ENCODE peak calls at places on chromosomes 3 and 15, in nine cellular contexts. I is adrenal gland, S is prostate gland, N is stomach, K is K562, V is heart right ventricle, G is Panc1, M is MM.1S, C is IMR-90. Q is an unnamed sample.

GRCh38 chr3:102200126-102200525 is 234.7 kb upstream of the ZPLD1 start:
- DNase-seq in I (no peak), S (no peak), N (no peak), K (no peak), V (no peak), G (no peak), M (no peak), C (peak; percentile 89), Q (no peak)

GRCh38 chr3:134846943-134847342 is 51.9 kb downstream of the EPHB1 start:
- DNase-seq in I (peak; percentile 19), S (no peak), N (no peak), K (no peak), V (peak; percentile 17), G (peak; percentile 64), M (no peak), C (peak; percentile 46), Q (no peak)

GRCh38 chr3:179606534-179607085 is 2.0 kb downstream of the NDUFB5 start:
- DNase-seq in I (no peak), S (no peak), N (no peak), K (no peak), V (no peak), G (no peak), M (no peak), C (no peak), Q (no peak)

GRCh38 chr3:117499189-117499870 is 789.8 kb downstream of the TUSC7 start:
- DNase-seq in I (no peak), S (no peak), N (no peak), K (no peak), V (no peak), G (no peak), M (peak; percentile 25), C (no peak), Q (no peak)

GRCh38 chr3:46883252-46884185 is 6.0 kb downstream of the PTH1R start:
- DNase-seq in I (no peak), S (no peak), N (no peak), K (peak; percentile 59), V (no peak), G (no peak), M (peak; percentile 11), C (no peak), Q (no peak)

GRCh38 chr3:46923559-46924350 is 46.2 kb downstream of the PTH1R start:
- DNase-seq in I (peak; percentile 58), S (no peak), N (peak; percentile 57), K (peak; percentile 61), V (no peak), G (no peak), M (no peak), C (peak; percentile 12), Q (no peak)

GRCh38 chr3:30188713-30189112 is 417.7 kb upstream of the TGFBR2 start:
- DNase-seq in I (no peak), S (no peak), N (no peak), K (no peak), V (peak; percentile 16), G (no peak), M (no peak), C (peak; percentile 44), Q (no peak)

GRCh38 chr3:191961036-191961435 is 500.1 kb downstream of the PYDC2 start:
- DNase-seq in I (no peak), S (no peak), N (no peak), K (no peak), V (no peak), G (no peak), M (no peak), C (no peak), Q (no peak)

GRCh38 chr15:68311859-68312557 is 34.5 kb downstream of the FEM1B start:
- DNase-seq in I (no peak), S (no peak), N (no peak), K (no peak), V (no peak), G (no peak), M (no peak), C (no peak), Q (no peak)

GRCh38 chr3:170410428-170411029 is 8.1 kb upstream of the CLDN11 start:
- DNase-seq in I (peak; percentile 53), S (no peak), N (no peak), K (peak; percentile 29), V (no peak), G (peak; percentile 15), M (peak; percentile 51), C (no peak), Q (no peak)

GRCh38 chr3:131883711-131884407 is 151.0 kb downstream of the CPNE4 start:
- DNase-seq in I (no peak), S (no peak), N (no peak), K (no peak), V (no peak), G (no peak), M (no peak), C (no peak), Q (no peak)

GRCh38 chr3:124812291-124813265 is 74.6 kb downstream of the ITGB5 start:
- DNase-seq in I (peak; percentile 18), S (no peak), N (peak; percentile 64), K (peak; percentile 66), V (peak; percentile 71), G (peak; percentile 71), M (no peak), C (peak; percentile 99), Q (peak; percentile 57)

GRCh38 chr3:88248658-88249057 is 98.9 kb downstream of the C3orf38 start:
- DNase-seq in I (no peak), S (no peak), N (no peak), K (no peak), V (no peak), G (no peak), M (no peak), C (no peak), Q (no peak)

GRCh38 chr15:89359471-89360293 is 25.1 kb upstream of the POLG start:
- DNase-seq in I (no peak), S (no peak), N (no peak), K (no peak), V (no peak), G (no peak), M (no peak), C (no peak), Q (no peak)

GRCh38 chr15:69756440-69756839 is 303.8 kb downstream of the RPLP1 start:
- DNase-seq in I (no peak), S (no peak), N (no peak), K (no peak), V (no peak), G (no peak), M (no peak), C (no peak), Q (no peak)

GRCh38 chr15:62824111-62824737 is 218.3 kb upstream of the TPM1 start:
- DNase-seq in I (no peak), S (no peak), N (no peak), K (no peak), V (no peak), G (no peak), M (no peak), C (peak; percentile 86), Q (no peak)

GRCh38 chr3:156473341-156473740 is 81.6 kb downstream of the SSR3 start:
- DNase-seq in I (no peak), S (no peak), N (no peak), K (no peak), V (no peak), G (no peak), M (no peak), C (no peak), Q (no peak)

DNA sequence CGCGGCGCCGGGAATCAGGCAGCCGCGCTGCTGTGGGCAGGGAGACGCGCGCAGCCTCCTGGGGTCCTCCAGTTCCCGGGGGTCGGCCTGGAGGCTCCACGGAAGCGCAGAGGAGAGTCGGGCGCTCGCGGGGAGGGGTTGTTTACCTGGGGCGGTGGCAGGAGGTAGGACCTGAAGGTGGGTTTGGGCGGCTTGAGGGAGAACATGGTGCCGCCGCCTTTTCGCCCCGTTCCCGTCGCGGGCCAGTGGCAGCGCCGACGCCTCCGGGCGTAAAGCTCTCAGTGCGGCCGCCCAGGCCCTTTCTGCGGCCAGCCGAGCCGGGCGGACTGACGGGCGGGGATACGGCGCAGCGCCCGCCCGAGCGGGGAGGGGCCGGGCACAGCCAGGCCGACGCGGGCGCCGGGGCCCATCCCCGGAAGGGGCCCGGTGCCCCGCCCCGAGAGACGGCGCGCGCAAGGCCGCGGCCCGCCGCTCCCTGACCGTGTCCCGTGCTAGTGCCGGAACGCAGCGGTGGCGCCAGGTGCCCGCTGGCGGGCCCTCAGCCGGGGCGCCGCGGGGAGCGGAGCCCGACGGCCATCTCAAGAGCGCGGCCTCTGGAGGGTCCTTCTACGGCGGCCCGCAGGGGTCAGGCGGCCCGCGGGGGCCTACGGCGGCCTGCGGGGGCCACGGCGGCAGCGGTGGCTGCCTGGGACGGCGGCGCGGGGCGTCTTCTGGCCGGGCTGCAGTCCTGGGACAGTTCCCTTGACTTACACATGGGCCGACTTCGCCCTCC is at the start of gene MTMR10:
- DNase-seq in I (peak; percentile 74), S (peak; percentile 64), N (peak; percentile 82), K (peak; percentile 94), V (peak; percentile 78), G (no peak), M (peak; percentile 88), C (peak; percentile 73), Q (peak; percentile 75)
- TF ChIP-seq CTCF in I (no peak), S (no peak), N (no peak), K (no peak), V (no peak), G (no peak), M (no peak), C (peak; percentile 0), Q (no peak)

DNA sequence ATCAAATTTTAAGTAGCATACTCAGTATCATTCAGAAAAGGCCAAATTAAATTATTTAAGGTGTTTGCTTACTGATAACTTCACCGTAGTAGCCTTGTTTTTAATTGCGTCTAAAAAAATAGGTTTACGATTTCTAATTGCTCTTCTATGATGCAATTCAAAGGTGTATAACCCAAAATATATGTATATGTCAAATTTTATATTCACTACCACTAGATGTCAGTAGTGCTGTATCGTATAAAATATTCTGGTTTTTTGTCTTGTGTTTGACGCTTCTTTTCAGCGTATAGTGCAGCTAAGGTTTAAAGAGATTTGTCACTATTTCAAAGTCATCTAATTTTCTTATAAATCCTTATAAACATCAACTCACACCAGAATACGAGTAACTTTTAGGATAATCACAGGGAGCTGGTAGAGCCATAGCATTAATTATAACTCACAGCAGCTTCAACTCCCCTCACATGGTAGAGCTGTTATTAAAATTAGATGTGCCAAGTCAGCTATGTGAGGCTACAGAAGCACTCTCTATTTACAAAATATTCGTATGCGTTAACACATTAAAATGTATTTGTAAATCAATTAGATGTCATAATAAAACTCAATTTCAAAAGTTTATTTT is 3.5 kb downstream of the PFN2 start:
- DNase-seq in I (no peak), S (no peak), N (no peak), K (peak; percentile 19), V (no peak), G (no peak), M (peak; percentile 64), C (peak; percentile 69), Q (no peak)
- H3K36me3 ChIP-seq in I (no peaks in the 10 kb centered on the region), S (no peaks in the 10 kb centered on the region), N (peaks cover 2% of the 10 kb centered on the region), K (no peaks in the 10 kb centered on the region), V (no peaks in the 10 kb centered on the region), G (peaks cover 50% of the 10 kb centered on the region), M (no peaks in the 10 kb centered on the region), C (peaks cover 13% of the 10 kb centered on the region), Q (peaks cover 7% of the 10 kb centered on the region)

GRCh38 chr3:187974857-187975257 is 179.1 kb upstream of the LPP start:
- DNase-seq in I (no peak), S (no peak), N (no peak), K (no peak), V (no peak), G (no peak), M (no peak), C (no peak), Q (no peak)
- TF ChIP-seq CTCF in I (no peak), S (no peak), N (no peak), K (no peak), V (peak; percentile 30), G (peak; percentile 22), M (no peak), C (no peak), Q (no peak)

GRCh38 chr3:15223684-15224575 is 17.9 kb downstream of the CAPN7 start:
- DNase-seq in I (no peak), S (no peak), N (no peak), K (no peak), V (no peak), G (no peak), M (no peak), C (peak; percentile 64), Q (no peak)
- H3K36me3 ChIP-seq in I (peaks cover 72% of the 10 kb centered on the region), S (peaks cover 5% of the 10 kb centered on the region), N (peaks cover 36% of the 10 kb centered on the region), K (peaks cover 85% of the 10 kb centered on the region), V (peaks cover 58% of the 10 kb centered on the region), G (peaks cover 32% of the 10 kb centered on the region), M (peaks cover 6% of the 10 kb centered on the region), C (peaks cover 29% of the 10 kb centered on the region), Q (peaks cover 15% of the 10 kb centered on the region)

Q was measured in lung.